ENCODE peak calls at places on chromosome 22, in five cellular contexts. G is tibial nerve; T is CD8-positive, alpha-beta memory T cell; H is mesenchymal stem cell; B is psoas muscle. M is an unnamed sample. For H3K9me3, the result is how much of the 10 kb centered on the place peaks cover.

GRCh38 chr22:44151661-44152060 is 29.1 kb upstream of the PARVG start:
- DNase-seq in B (no peak), G (no peak), H (peak), T (no peak), M (no peak)

GRCh38 chr22:35218079-35218478 is 39.2 kb upstream of the HMGXB4 start:
- DNase-seq in B (no peak), H (no peak), T (no peak), G (no peak), M (no peak)

GRCh38 chr22:39739338-39740027 is 154.1 kb downstream of the ENTHD1 start:
- DNase-seq in H (no peak), T (no peak), B (no peak), G (no peak), M (no peak)

GRCh38 chr22:29625090-29625825 is 21.8 kb downstream of the NF2 start:
- DNase-seq in T (peak), B (peak), H (peak), G (peak), M (no peak)

GRCh38 chr22:38305481-38306448 is 11.5 kb downstream of the CSNK1E start:
- DNase-seq in T (peak), G (no peak), B (no peak), H (peak), M (peak)

GRCh38 chr22:45317551-45318167 is 7.9 kb downstream of the FAM118A start:
- DNase-seq in G (peak), B (peak), H (peak), T (no peak), M (no peak)

GRCh38 chr22:25420925-25421904 is 143.3 kb upstream of the GRK3 start:
- DNase-seq in T (no peak), H (no peak), B (no peak), G (no peak), M (no peak)

GRCh38 chr22:45335021-45335818 is 25.5 kb downstream of the FAM118A start:
- DNase-seq in H (no peak), B (peak), T (no peak), G (no peak), M (no peak)

GRCh38 chr22:20211997-20212753 is 55.9 kb downstream of the RTN4R start:
- DNase-seq in H (no peak), G (no peak), B (peak), T (no peak), M (no peak)

GRCh38 chr22:39144101-39144815 is 8.2 kb downstream of the CBX7 start:
- DNase-seq in H (peak), B (peak), G (no peak), T (peak), M (peak)

GRCh38 chr22:46123694-46124382 is 26.5 kb upstream of the PPARA start:
- DNase-seq in T (no peak), B (no peak), H (no peak), G (no peak), M (no peak)

GRCh38 chr22:19913337-19913936 is 28.1 kb upstream of the COMT start:
- DNase-seq in B (no peak), G (no peak), H (no peak), T (no peak), M (no peak)

GRCh38 chr22:20185750-20186149 is 34.9 kb upstream of the CCDC188 start:
- DNase-seq in G (no peak), H (no peak), B (no peak), T (no peak), M (no peak)

GRCh38 chr22:43446881-43447280 is 35.1 kb downstream of the MPPED1 start:
- DNase-seq in B (no peak), H (no peak), G (no peak), T (no peak), M (no peak)

GRCh38 chr22:29846290-29846689 is 8.2 kb upstream of the ASCC2 start:
- DNase-seq in T (no peak), B (no peak), G (no peak), H (no peak), M (no peak)

GRCh38 chr22:40204331-40205116 is 26.8 kb downstream of the TNRC6B start:
- DNase-seq in B (no peak), G (no peak), H (peak), T (no peak), M (no peak)

GRCh38 chr22:23782649-23783048 is 4.1 kb upstream of the SMARCB1 start:
- DNase-seq in B (no peak), G (no peak), T (no peak), H (no peak), M (no peak)

GRCh38 chr22:50601669-50602337 is 1.2 kb downstream of the MAPK8IP2 start:
- DNase-seq in G (no peak), T (no peak), H (no peak), B (no peak), M (no peak)

GRCh38 chr22:23282089-23282501 is 101.8 kb downstream of the BCR start:
- DNase-seq in B (peak), T (no peak), H (peak), G (peak), M (no peak)

GRCh38 chr22:20777420-20778177 is 3.7 kb downstream of the SERPIND1 start:
- DNase-seq in B (no peak), G (no peak), H (peak), T (no peak), M (no peak)

GRCh38 chr22:39185601-39186012 is 33.1 kb upstream of the CBX7 start:
- DNase-seq in H (peak), B (peak), T (no peak), G (no peak), M (no peak)

GRCh38 chr22:42758929-42759629 is 38.4 kb upstream of the A4GALT start:
- DNase-seq in G (peak), T (no peak), B (no peak), H (peak), M (no peak)

GRCh38 chr22:21961886-21962654 is 9.4 kb upstream of the PPM1F start:
- DNase-seq in B (no peak), H (peak), T (no peak), G (no peak), M (no peak)

GRCh38 chr22:36298601-36299000 is 45.7 kb downstream of the APOL1 start:
- DNase-seq in H (no peak), T (no peak), G (no peak), B (peak), M (no peak)

GRCh38 chr22:37043828-37044538 is 7.6 kb upstream of the KCTD17 start:
- DNase-seq in T (no peak), B (peak), G (peak), H (peak), M (no peak)

GRCh38 chr22:43343262-43343988 is at the start of gene SCUBE1:
- DNase-seq in B (peak), T (peak), G (peak), H (peak), M (peak)

GRCh38 chr22:17954860-17955587 is 69.3 kb downstream of the MICAL3 start:
- DNase-seq in H (no peak), G (no peak), T (no peak), B (no peak), M (no peak)

GRCh38 chr22:30606455-30607299 is at the start of gene TCN2:
- DNase-seq in H (peak), T (no peak), B (peak), G (peak), M (peak)

GRCh38 chr22:20316844-20317401 is 2.9 kb downstream of the DGCR6L start:
- DNase-seq in B (no peak), G (no peak), T (no peak), H (no peak), M (no peak)

GRCh38 chr22:37571258-37571991 is 8.5 kb downstream of the LGALS2 start:
- DNase-seq in B (no peak), H (peak), T (no peak), G (no peak), M (no peak)

GRCh38 chr22:31313366-31314147 is 21.3 kb upstream of the PIK3IP1 start:
- DNase-seq in H (peak), T (peak), G (peak), B (peak), M (peak)

GRCh38 chr22:43158778-43159483 is 7.6 kb downstream of the TSPO start:
- DNase-seq in G (no peak), B (peak), H (no peak), T (no peak), M (no peak)

GRCh38 chr22:24506802-24507438 is 11.8 kb downstream of the UPB1 start:
- DNase-seq in G (no peak), B (no peak), H (peak), T (no peak), M (no peak)

GRCh38 chr22:26471522-26471921 is 12.1 kb downstream of the HPS4 start:
- DNase-seq in B (peak), T (no peak), G (no peak), H (peak), M (no peak)

DNA sequence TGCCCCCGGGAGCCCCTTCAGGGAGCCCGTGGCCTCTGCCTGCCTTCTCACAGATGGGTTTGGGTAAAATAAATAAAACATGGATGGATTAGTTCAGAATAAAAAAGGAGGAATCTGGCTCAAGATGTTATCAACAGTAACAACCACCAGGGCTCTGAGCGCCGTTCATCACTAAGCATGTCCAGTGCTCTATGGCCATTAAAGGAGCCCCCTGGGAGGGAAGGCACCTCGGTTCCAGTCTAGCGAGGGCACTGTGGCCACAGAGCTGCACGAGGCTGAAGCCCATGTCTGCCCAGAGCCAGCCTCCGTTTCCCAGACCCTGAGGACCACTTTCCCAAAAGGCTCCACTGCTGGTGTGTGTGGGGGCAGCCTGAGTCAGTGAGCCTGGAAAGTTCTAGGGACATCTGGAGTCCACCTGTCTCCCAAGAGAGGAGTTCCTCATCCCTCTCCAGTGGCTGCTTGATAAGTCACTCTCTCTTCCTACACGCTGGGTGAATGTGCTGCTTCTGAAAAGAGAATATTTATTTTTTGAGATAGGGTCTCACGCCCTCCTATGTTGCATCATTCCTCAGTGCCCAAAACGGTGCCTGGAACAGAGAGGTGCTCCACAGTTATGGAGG is 614.6 kb downstream of the TBC1D22A start:
- DNase-seq in G (no peak), H (no peak), T (no peak), B (no peak), M (no peak)
- H3K9me3 ChIP-seq in G (under half), H (under half), T (under half), B (under half), M (under half)

DNA sequence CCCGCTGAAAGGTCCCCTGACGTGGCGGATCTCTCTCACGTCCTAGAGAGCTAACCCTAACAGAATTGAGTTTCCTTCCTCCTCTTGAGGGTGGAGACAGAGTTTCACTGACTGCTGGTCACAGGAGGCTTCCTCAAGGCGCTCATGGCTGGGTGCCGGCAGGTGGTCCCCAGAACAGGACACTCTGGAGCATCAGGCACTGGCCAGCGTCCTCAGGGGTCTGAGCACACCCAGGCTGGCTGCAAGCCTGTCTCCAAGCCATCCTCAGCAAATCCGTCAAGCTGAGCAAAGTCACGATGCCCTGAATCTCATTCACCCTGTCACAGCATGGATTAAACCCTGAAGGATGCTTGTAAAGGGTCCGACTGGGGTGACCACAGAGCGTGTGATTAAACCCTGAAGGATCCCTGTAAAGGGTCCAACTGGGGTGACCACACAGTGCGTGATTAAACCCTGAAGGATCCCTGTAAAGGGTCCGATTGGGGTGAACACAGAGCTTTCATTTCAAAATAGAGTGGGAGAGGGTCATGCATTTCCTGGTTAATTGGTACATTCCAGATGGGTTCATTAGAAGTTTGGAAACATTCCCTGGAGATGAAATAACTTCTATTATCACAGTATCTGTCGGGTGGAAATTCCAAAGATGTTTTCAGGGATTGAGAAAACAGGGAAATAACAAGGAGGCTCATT is 473.0 kb downstream of the BRD1 start:
- DNase-seq in H (no peak), G (no peak), T (no peak), B (no peak), M (no peak)
- H3K9me3 ChIP-seq in H (under half), G (under half), T (under half), B (under half), M (under half)

GRCh38 chr22:48545976-48546375 is 1281.7 kb downstream of the BRD1 start:
- DNase-seq in G (no peak), H (no peak), B (no peak), T (no peak), M (no peak)
- H3K9me3 ChIP-seq in G (under half), H (under half), B (under half), T (under half), M (under half)

DNA sequence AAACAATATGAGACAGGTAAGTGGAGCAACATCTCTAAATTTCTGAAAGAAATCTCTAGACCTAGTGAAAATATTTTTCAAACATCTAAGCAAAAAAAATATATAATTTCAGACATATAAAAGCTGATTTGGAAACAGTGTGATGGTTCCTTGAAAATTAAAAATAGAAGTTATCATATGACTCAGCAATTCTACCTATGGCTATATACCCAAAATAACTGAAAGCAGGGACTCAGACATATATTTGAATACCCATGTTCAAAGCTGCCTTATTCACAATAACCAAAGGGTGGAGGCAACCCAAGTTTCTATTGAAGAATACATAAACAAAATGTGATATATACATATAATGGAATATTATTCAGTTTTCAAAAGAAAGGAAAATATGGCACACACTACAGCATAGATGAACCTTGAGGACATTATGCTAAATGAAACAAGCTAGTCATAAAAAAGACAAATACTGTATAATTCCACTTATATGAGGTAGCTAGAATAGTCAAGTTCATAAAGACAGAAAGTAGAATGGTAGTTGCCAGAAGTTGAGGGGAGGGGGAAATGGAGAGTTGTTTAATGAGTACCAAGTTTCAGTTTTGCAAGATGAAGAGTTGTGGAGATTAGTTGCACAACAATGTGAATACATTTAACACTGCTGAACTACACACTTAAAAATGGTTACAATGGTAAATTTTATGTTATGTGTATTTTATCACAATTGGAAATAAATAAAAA is 300.4 kb downstream of the TTC28 start:
- DNase-seq in T (no peak), H (peak), B (no peak), G (no peak), M (no peak)
- H3K9me3 ChIP-seq in T (under half), H (under half), B (under half), G (under half), M (under half)

GRCh38 chr22:48857202-48857805 is 970.4 kb downstream of the BRD1 start:
- DNase-seq in H (no peak), B (no peak), G (no peak), T (no peak), M (no peak)
- H3K9me3 ChIP-seq in H (under half), B (under half), G (under half), T (under half), M (under half)